ENCODE peak calls at places on chromosomes 1 and 21, in seven cellular contexts. One of them, this sample, is unnamed. For H3K36me3, the result is how much of the 10 kb centered on the place peaks cover.

GRCh38 chr1:34162852-34163766 is 1.9 kb downstream of the CSMD2 start:
- DNase-seq in upper lobe of left lung: peak
- DNase-seq in tibial artery: peak
- DNase-seq in ovary: no peak
- DNase-seq in fibroblast of lung: peak
- DNase-seq in OCI-LY7: peak
- DNase-seq in left ventricle myocardium inferior: peak
- DNase-seq in this sample: peak

GRCh38 chr1:173418107-173418985 is 58.8 kb upstream of the PRDX6 start:
- DNase-seq in upper lobe of left lung: no peak
- DNase-seq in tibial artery: no peak
- DNase-seq in ovary: no peak
- DNase-seq in fibroblast of lung: peak
- DNase-seq in OCI-LY7: peak
- DNase-seq in left ventricle myocardium inferior: no peak
- DNase-seq in this sample: peak

GRCh38 chr1:234914606-234915290 is 213.9 kb downstream of the TOMM20 start:
- DNase-seq in upper lobe of left lung: no peak
- DNase-seq in tibial artery: no peak
- DNase-seq in ovary: no peak
- DNase-seq in fibroblast of lung: no peak
- DNase-seq in OCI-LY7: no peak
- DNase-seq in left ventricle myocardium inferior: no peak
- DNase-seq in this sample: no peak

GRCh38 chr1:58062635-58063034 is 483.9 kb downstream of the OMA1 start:
- DNase-seq in upper lobe of left lung: no peak
- DNase-seq in tibial artery: no peak
- DNase-seq in ovary: no peak
- DNase-seq in fibroblast of lung: no peak
- DNase-seq in OCI-LY7: no peak
- DNase-seq in left ventricle myocardium inferior: no peak
- DNase-seq in this sample: no peak

GRCh38 chr1:238581332-238581731 is 690.6 kb upstream of the ZP4 start:
- DNase-seq in upper lobe of left lung: no peak
- DNase-seq in tibial artery: no peak
- DNase-seq in ovary: no peak
- DNase-seq in fibroblast of lung: no peak
- DNase-seq in OCI-LY7: no peak
- DNase-seq in left ventricle myocardium inferior: no peak
- DNase-seq in this sample: no peak

GRCh38 chr1:40626383-40626770 is 39.1 kb downstream of the RIMS3 start:
- DNase-seq in upper lobe of left lung: no peak
- DNase-seq in tibial artery: no peak
- DNase-seq in ovary: no peak
- DNase-seq in fibroblast of lung: no peak
- DNase-seq in OCI-LY7: no peak
- DNase-seq in left ventricle myocardium inferior: no peak
- DNase-seq in this sample: no peak

GRCh38 chr1:56156937-56157336 is 422.4 kb downstream of the PLPP3 start:
- DNase-seq in upper lobe of left lung: no peak
- DNase-seq in tibial artery: no peak
- DNase-seq in ovary: no peak
- DNase-seq in fibroblast of lung: no peak
- DNase-seq in OCI-LY7: no peak
- DNase-seq in left ventricle myocardium inferior: no peak
- DNase-seq in this sample: no peak

GRCh38 chr1:246176126-246177024 is 330.7 kb downstream of the SMYD3 start:
- DNase-seq in upper lobe of left lung: no peak
- DNase-seq in tibial artery: no peak
- DNase-seq in ovary: peak
- DNase-seq in fibroblast of lung: peak
- DNase-seq in OCI-LY7: no peak
- DNase-seq in left ventricle myocardium inferior: no peak
- DNase-seq in this sample: no peak

GRCh38 chr1:45446530-45446929 is 44.4 kb downstream of the TESK2 start:
- DNase-seq in upper lobe of left lung: no peak
- DNase-seq in tibial artery: no peak
- DNase-seq in ovary: no peak
- DNase-seq in fibroblast of lung: no peak
- DNase-seq in OCI-LY7: no peak
- DNase-seq in left ventricle myocardium inferior: no peak
- DNase-seq in this sample: no peak

GRCh38 chr1:173002891-173003582 is 47.7 kb downstream of the TNFSF18 start:
- DNase-seq in upper lobe of left lung: no peak
- DNase-seq in tibial artery: peak
- DNase-seq in ovary: no peak
- DNase-seq in fibroblast of lung: peak
- DNase-seq in OCI-LY7: no peak
- DNase-seq in left ventricle myocardium inferior: no peak
- DNase-seq in this sample: no peak

GRCh38 chr1:221672965-221673364 is 68.9 kb downstream of the DUSP10 start:
- DNase-seq in upper lobe of left lung: no peak
- DNase-seq in tibial artery: no peak
- DNase-seq in ovary: no peak
- DNase-seq in fibroblast of lung: no peak
- DNase-seq in OCI-LY7: no peak
- DNase-seq in left ventricle myocardium inferior: no peak
- DNase-seq in this sample: no peak

GRCh38 chr21:25578070-25578961 is 29.0 kb downstream of the MRPL39 start:
- DNase-seq in upper lobe of left lung: no peak
- DNase-seq in tibial artery: no peak
- DNase-seq in ovary: no peak
- DNase-seq in fibroblast of lung: peak
- DNase-seq in OCI-LY7: no peak
- DNase-seq in left ventricle myocardium inferior: no peak
- DNase-seq in this sample: peak

GRCh38 chr1:157993179-157994080 is at the start of gene KIRREL1:
- DNase-seq in upper lobe of left lung: peak
- DNase-seq in tibial artery: peak
- DNase-seq in ovary: peak
- DNase-seq in fibroblast of lung: peak
- DNase-seq in OCI-LY7: no peak
- DNase-seq in left ventricle myocardium inferior: peak
- DNase-seq in this sample: no peak

DNA sequence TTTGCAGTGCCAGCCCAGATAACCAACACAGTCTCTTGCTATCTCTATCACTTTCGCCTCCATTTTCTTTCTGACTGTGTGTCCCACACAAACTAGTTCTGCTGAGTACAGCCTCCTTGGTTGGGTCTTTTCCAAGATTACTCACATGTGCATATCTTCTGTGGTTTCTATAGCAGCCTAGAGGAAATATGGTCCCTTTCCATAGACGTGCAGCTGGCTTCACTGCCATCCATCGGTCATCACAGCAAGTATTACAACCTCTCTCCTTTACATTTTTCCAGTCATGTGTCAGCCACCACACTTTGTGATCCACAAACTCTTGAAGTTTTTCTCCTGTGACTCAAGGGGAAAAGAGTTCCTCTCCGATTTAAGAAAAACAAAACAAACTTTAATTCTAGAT is 893.4 kb upstream of the ADGRL4 start:
- DNase-seq in upper lobe of left lung: no peak
- DNase-seq in tibial artery: no peak
- DNase-seq in ovary: no peak
- DNase-seq in fibroblast of lung: peak
- DNase-seq in OCI-LY7: no peak
- DNase-seq in left ventricle myocardium inferior: no peak
- DNase-seq in this sample: no peak
- TF ChIP-seq CTCF in upper lobe of left lung: no peak
- TF ChIP-seq CTCF in tibial artery: no peak
- TF ChIP-seq CTCF in ovary: no peak
- TF ChIP-seq CTCF in fibroblast of lung: no peak
- TF ChIP-seq CTCF in OCI-LY7: no peak
- TF ChIP-seq CTCF in left ventricle myocardium inferior: no peak
- TF ChIP-seq CTCF in this sample: no peak

DNA sequence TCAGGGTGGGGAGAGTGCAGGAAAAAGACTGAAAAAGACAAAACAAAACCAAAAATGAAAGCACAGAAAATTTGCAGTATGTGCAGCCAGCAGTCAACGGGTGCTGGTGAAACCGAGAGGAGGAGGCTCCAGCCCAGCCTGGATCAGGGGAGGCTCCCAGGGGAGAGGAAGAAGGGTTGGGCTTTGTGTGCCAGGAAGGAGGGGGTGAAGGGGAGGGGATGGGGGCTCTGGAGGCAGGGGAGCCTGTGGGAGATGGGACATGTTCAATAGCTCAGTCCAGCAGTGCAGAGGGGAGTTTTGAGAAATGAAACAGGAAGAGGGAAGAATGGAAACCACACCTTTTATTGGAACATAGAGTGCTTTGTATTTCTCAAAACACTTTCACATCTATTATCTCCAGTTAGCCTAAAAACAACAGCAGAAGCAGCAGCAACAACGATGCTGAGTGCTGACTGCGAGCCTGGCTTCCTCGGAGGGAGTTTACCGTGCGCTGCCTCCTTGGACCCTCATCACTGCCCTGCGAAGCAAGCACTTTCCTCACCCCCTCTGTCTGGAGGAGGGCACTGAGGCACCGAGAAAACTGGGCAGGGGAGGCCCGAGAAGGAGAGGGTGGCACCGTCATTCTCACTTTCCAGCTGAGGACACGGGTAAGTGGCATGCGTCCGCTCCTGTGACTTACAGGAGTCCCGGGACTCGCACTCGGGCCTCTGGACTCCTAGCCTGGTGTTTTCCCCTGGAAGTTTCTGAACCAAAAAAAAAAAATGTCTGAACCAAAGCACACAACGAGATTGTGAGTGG is 62.9 kb downstream of the MDM4 start:
- DNase-seq in upper lobe of left lung: no peak
- DNase-seq in tibial artery: no peak
- DNase-seq in ovary: peak
- DNase-seq in fibroblast of lung: no peak
- DNase-seq in OCI-LY7: peak
- DNase-seq in left ventricle myocardium inferior: peak
- DNase-seq in this sample: peak
- H3K4me3 ChIP-seq in upper lobe of left lung: peak
- H3K4me3 ChIP-seq in tibial artery: peak
- H3K4me3 ChIP-seq in ovary: peak
- H3K4me3 ChIP-seq in fibroblast of lung: peak
- H3K4me3 ChIP-seq in OCI-LY7: peak
- H3K4me3 ChIP-seq in left ventricle myocardium inferior: peak
- H3K4me3 ChIP-seq in this sample: peak

DNA sequence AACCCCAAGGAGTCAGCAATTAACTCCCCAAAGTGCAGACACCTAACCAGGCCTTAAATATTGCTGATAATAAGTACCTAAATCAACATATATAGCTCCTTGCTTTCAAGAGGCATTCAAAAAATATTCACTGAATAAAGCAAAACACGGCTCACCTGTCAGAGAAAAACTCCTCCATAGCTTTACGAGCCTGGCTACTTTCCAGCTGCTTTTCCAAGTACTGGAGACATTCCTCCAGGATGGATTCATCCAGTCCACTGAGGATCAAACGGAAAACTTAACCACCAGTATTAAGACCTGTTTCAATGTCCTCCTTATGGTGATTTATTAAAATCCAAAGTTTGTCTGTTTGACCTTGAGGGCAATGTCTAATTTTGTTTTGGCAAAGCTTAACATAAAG is 44.6 kb downstream of the UBR4 start:
- DNase-seq in upper lobe of left lung: no peak
- DNase-seq in tibial artery: no peak
- DNase-seq in ovary: no peak
- DNase-seq in fibroblast of lung: peak
- DNase-seq in OCI-LY7: no peak
- DNase-seq in left ventricle myocardium inferior: no peak
- DNase-seq in this sample: no peak
- H3K36me3 ChIP-seq in upper lobe of left lung: half or more
- H3K36me3 ChIP-seq in tibial artery: half or more
- H3K36me3 ChIP-seq in ovary: under half
- H3K36me3 ChIP-seq in fibroblast of lung: under half
- H3K36me3 ChIP-seq in OCI-LY7: half or more
- H3K36me3 ChIP-seq in left ventricle myocardium inferior: half or more
- H3K36me3 ChIP-seq in this sample: under half

DNA sequence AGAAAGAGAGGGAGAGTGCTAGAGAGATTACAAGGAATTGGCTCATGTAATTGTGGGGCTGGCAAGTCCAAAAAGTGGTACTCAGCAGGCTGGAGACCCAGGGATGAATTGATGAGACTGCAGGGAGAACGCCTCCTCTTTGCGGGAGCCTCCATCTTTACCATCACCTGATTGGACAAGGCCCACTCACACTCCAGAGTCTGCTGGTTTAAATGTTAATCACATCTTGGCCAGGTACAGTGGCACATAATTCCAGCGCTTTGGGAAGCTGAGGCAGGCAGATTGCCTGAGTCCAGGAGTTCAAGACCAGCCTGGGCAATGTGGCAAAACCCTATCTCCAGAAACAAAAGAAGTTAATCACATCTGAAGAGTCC is 121.8 kb upstream of the C1orf174 start:
- DNase-seq in upper lobe of left lung: no peak
- DNase-seq in tibial artery: no peak
- DNase-seq in ovary: no peak
- DNase-seq in fibroblast of lung: no peak
- DNase-seq in OCI-LY7: no peak
- DNase-seq in left ventricle myocardium inferior: no peak
- DNase-seq in this sample: no peak
- TF ChIP-seq CTCF in upper lobe of left lung: no peak
- TF ChIP-seq CTCF in tibial artery: no peak
- TF ChIP-seq CTCF in ovary: no peak
- TF ChIP-seq CTCF in fibroblast of lung: no peak
- TF ChIP-seq CTCF in OCI-LY7: no peak
- TF ChIP-seq CTCF in left ventricle myocardium inferior: no peak
- TF ChIP-seq CTCF in this sample: no peak

GRCh38 chr21:40768056-40768455 is 78.9 kb downstream of the DSCAM start:
- DNase-seq in upper lobe of left lung: no peak
- DNase-seq in tibial artery: no peak
- DNase-seq in ovary: no peak
- DNase-seq in fibroblast of lung: no peak
- DNase-seq in OCI-LY7: no peak
- DNase-seq in left ventricle myocardium inferior: no peak
- DNase-seq in this sample: no peak

GRCh38 chr21:40765771-40766170 is 81.2 kb downstream of the DSCAM start:
- DNase-seq in upper lobe of left lung: no peak
- DNase-seq in tibial artery: no peak
- DNase-seq in ovary: no peak
- DNase-seq in fibroblast of lung: no peak
- DNase-seq in OCI-LY7: no peak
- DNase-seq in left ventricle myocardium inferior: no peak
- DNase-seq in this sample: no peak

GRCh38 chr21:40769231-40769630 is 77.7 kb downstream of the DSCAM start:
- DNase-seq in upper lobe of left lung: no peak
- DNase-seq in tibial artery: no peak
- DNase-seq in ovary: no peak
- DNase-seq in fibroblast of lung: no peak
- DNase-seq in OCI-LY7: no peak
- DNase-seq in left ventricle myocardium inferior: no peak
- DNase-seq in this sample: no peak

DNA sequence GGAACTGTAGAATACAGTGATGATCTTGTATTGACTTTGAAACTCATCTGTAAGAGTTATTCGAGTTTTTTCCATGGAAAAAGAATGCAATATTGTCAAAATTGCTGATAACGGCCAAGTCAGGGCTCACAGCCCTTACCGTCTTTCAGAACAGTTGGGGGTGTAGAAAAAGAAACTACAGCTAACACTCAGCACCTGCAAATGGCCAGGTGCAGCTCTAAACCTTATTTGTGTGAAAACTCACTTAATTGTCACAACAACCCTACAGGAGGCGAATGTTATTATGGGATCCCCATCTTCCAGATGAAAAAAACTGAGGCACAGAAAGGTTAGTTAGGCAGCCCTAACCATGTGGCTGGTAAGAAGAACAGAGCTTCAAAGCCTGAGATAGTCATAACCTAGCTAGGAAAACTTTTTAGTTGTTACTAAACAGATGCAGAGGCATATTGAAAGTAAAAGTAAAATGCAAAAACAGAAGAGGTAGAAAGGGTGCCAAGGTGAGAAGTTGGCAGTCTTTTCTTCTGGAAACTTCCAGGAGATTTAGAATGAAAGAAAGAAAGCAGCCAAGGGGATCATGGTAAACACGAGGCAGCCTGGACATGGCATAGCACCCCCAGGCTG is 76.4 kb downstream of the DSCAM start:
- DNase-seq in upper lobe of left lung: no peak
- DNase-seq in tibial artery: no peak
- DNase-seq in ovary: no peak
- DNase-seq in fibroblast of lung: no peak
- DNase-seq in OCI-LY7: no peak
- DNase-seq in left ventricle myocardium inferior: no peak
- DNase-seq in this sample: no peak
- H3K4me3 ChIP-seq in upper lobe of left lung: no peak
- H3K4me3 ChIP-seq in tibial artery: no peak
- H3K4me3 ChIP-seq in ovary: no peak
- H3K4me3 ChIP-seq in fibroblast of lung: no peak
- H3K4me3 ChIP-seq in OCI-LY7: no peak
- H3K4me3 ChIP-seq in left ventricle myocardium inferior: no peak
- H3K4me3 ChIP-seq in this sample: no peak